ENCODE peak calls at places on chromosomes 3 and 15, in seven cellular contexts. W is sigmoid colon, R is GM23338, T is endothelial cell of umbilical vein, C is HCT116, L is upper lobe of left lung, G is spleen. A is an unnamed sample. For H3K4me1, the result is how much of the 10 kb centered on the place peaks cover.

GRCh38 chr3:126865736-126866135 is 117.2 kb upstream of the PLXNA1 start:
- DNase-seq in L (no peak), C (no peak), W (peak), G (no peak), T (no peak), R (no peak), A (no peak)

GRCh38 chr3:123298903-123299302 is 97.2 kb downstream of the SEC22A start:
- DNase-seq in C (no peak), G (no peak), W (no peak), L (no peak), R (no peak), T (no peak), A (no peak)

GRCh38 chr15:35963316-35963715 is 417.4 kb upstream of the DPH6 start:
- DNase-seq in T (no peak), L (no peak), W (no peak), C (no peak), G (no peak), R (no peak), A (no peak)

GRCh38 chr15:70853270-70853854 is 595 bp downstream of the LARP6 start:
- DNase-seq in G (no peak), R (peak), W (no peak), L (no peak), C (no peak), T (peak), A (no peak)

GRCh38 chr15:38593523-38593922 is 28.9 kb upstream of the RASGRP1 start:
- DNase-seq in G (no peak), R (no peak), C (no peak), L (peak), T (no peak), W (no peak), A (no peak)

GRCh38 chr3:50978991-50979667 is 304.4 kb downstream of the DOCK3 start:
- DNase-seq in R (peak), W (no peak), L (no peak), T (no peak), G (no peak), C (no peak), A (no peak)

GRCh38 chr15:69390575-69390974 is 23.6 kb upstream of the KIF23 start:
- DNase-seq in C (no peak), L (no peak), G (no peak), T (no peak), R (no peak), W (peak), A (no peak)

GRCh38 chr3:107753494-107753893 is 230.7 kb downstream of the BBX start:
- DNase-seq in G (no peak), L (no peak), T (peak), W (no peak), R (peak), C (peak), A (no peak)

GRCh38 chr3:135099734-135100348 is 304.8 kb downstream of the EPHB1 start:
- DNase-seq in L (no peak), T (no peak), C (no peak), R (no peak), W (no peak), G (no peak), A (no peak)

GRCh38 chr15:48644827-48645557 is 517 bp downstream of the FBN1 start:
- DNase-seq in G (peak), T (no peak), W (peak), L (no peak), C (no peak), R (peak), A (no peak)

GRCh38 chr15:40104865-40105516 is 3.7 kb downstream of the BMF start:
- DNase-seq in L (peak), T (peak), W (peak), R (peak), G (peak), C (peak), A (peak)

GRCh38 chr15:66941231-66941711 is 124.1 kb upstream of the SMAD3 start:
- DNase-seq in G (no peak), T (no peak), R (no peak), W (peak), C (no peak), L (peak), A (no peak)

GRCh38 chr15:80893777-80894176 is 95.8 kb downstream of the MESD start:
- DNase-seq in G (no peak), C (no peak), T (no peak), L (no peak), R (no peak), W (no peak), A (no peak)

GRCh38 chr15:80898040-80898439 is 91.6 kb downstream of the MESD start:
- DNase-seq in R (no peak), T (no peak), G (no peak), W (no peak), L (no peak), C (no peak), A (no peak)

GRCh38 chr15:80895965-80896364 is 93.7 kb downstream of the MESD start:
- DNase-seq in C (no peak), T (no peak), G (no peak), L (no peak), R (no peak), W (no peak), A (no peak)

GRCh38 chr15:80892414-80892813 is 97.2 kb downstream of the MESD start:
- DNase-seq in T (no peak), R (no peak), G (no peak), L (no peak), W (no peak), C (no peak), A (no peak)

GRCh38 chr15:80895091-80895490 is 94.5 kb downstream of the MESD start:
- DNase-seq in L (no peak), W (no peak), R (no peak), C (no peak), T (no peak), G (no peak), A (no peak)
- TF ChIP-seq POLR2AphosphoS5 in L (no peak), W (no peak), R (no peak), C (no peak), T (no peak), G (no peak), A (no peak)

GRCh38 chr3:191350389-191351090 is 20.2 kb upstream of the UTS2B start:
- DNase-seq in G (no peak), W (no peak), C (no peak), T (peak), R (no peak), L (no peak), A (no peak)
- H3K4me3 ChIP-seq in G (no peak), W (no peak), C (no peak), T (peak), R (no peak), L (no peak), A (no peak)

GRCh38 chr15:60119101-60119500 is 115.0 kb downstream of the FOXB1 start:
- DNase-seq in W (no peak), R (no peak), T (no peak), G (no peak), C (no peak), L (no peak), A (no peak)

GRCh38 chr15:60122691-60123090 is 118.6 kb downstream of the FOXB1 start:
- DNase-seq in R (no peak), C (no peak), G (no peak), L (no peak), T (no peak), W (no peak), A (no peak)

GRCh38 chr15:60120100-60120499 is 116.0 kb downstream of the FOXB1 start:
- DNase-seq in T (no peak), G (no peak), W (no peak), C (no peak), R (peak), L (no peak), A (no peak)

GRCh38 chr15:60124460-60125070 is 120.5 kb downstream of the FOXB1 start:
- DNase-seq in G (no peak), T (no peak), W (no peak), L (no peak), R (no peak), C (no peak), A (no peak)

DNA sequence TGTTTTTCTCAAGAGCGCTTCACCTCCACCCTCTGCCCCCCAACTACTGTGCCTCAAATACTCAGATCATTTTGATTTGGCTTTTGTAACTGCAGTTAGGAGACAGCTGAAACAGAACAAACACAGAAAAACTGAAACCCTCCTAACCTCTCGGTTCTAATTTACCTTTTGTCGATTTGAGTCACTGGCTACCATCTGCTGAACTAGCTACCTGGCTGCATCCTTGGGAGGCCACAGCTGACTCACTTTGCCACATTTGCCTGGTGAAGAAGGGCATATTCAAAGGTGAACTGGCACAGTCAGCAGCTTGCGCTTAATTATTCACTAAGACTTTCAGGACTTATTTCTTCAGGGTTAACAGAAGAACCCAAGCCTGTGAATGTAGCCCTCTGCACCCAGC is 117.7 kb downstream of the FOXB1 start:
- DNase-seq in R (no peak), G (no peak), L (no peak), W (no peak), C (no peak), T (no peak), A (no peak)
- H3K4me1 ChIP-seq in R (half or more), G (under half), L (under half), W (under half), C (under half), T (under half), A (under half)

DNA sequence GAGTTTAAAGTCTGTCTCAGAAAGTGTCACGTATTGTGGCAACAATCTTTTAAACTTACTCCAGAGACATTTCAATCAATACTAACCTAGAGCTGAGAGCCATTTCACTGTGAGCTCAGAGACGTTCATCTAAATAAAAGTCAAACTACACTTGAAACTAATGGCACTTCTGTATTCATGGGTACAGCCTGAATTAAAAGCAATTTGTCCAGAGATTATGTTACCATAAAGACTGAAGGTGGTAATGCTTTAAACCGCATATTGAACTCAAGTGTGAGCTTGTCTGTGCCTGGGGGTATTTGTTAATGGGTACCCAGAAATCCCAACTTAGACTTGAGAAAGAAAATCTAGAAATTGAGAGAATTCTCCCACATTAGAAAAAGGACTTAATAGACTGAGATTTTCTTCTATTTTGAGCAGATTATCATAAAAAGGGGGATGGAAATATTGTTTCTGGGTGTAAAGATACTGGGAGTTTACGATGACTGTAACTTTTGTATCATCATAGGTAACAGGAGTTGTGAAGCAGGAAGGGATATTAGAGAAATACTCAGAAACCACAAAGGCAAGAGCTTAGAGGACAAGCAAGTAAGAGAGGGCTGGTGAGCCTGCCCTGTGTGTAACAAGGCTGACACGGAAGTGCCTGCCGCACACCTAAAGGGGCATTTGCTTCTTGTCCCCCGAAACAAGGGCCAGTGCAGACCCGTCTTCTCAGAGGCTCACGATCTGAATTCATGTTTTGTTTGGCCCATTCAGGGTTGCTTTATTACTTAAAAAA is 36.9 kb downstream of the LRIG1 start:
- DNase-seq in W (no peak), R (no peak), T (no peak), L (peak), C (no peak), G (no peak), A (no peak)
- TF ChIP-seq POLR2AphosphoS5 in W (no peak), R (no peak), T (no peak), L (no peak), C (no peak), G (no peak), A (no peak)

A was measured in breast epithelium.